ENCODE peak calls at places on chromosomes 6 and 20, in four cellular contexts. One of them, this sample, is unnamed.

GRCh38 chr6:138593100-138593877 is 94.0 kb upstream of the NHSL1 start:
- DNase-seq in SK-N-SH: no peak
- DNase-seq in LoVo: peak; percentile 75
- DNase-seq in amniotic epithelial cell: peak; percentile 95
- DNase-seq in this sample: peak; percentile 76

GRCh38 chr20:24303393-24303792 is 166.0 kb upstream of the SYNDIG1 start:
- DNase-seq in SK-N-SH: no peak
- DNase-seq in LoVo: no peak
- DNase-seq in amniotic epithelial cell: no peak
- DNase-seq in this sample: no peak

GRCh38 chr6:49543087-49543858 is 7.2 kb upstream of the C6orf141 start:
- DNase-seq in SK-N-SH: no peak
- DNase-seq in LoVo: no peak
- DNase-seq in amniotic epithelial cell: peak; percentile 12
- DNase-seq in this sample: no peak

GRCh38 chr6:89509719-89510339 is 76.9 kb downstream of the ANKRD6 start:
- DNase-seq in SK-N-SH: peak; percentile 24
- DNase-seq in LoVo: peak; percentile 4
- DNase-seq in amniotic epithelial cell: peak; percentile 6
- DNase-seq in this sample: no peak

GRCh38 chr20:15847415-15847814 is 725.8 kb downstream of the KIF16B start:
- DNase-seq in SK-N-SH: peak; percentile 27
- DNase-seq in LoVo: no peak
- DNase-seq in amniotic epithelial cell: no peak
- DNase-seq in this sample: no peak

GRCh38 chr6:392441-393390 is 1.2 kb downstream of the IRF4 start:
- DNase-seq in SK-N-SH: no peak
- DNase-seq in LoVo: no peak
- DNase-seq in amniotic epithelial cell: no peak
- DNase-seq in this sample: no peak

GRCh38 chr6:54646551-54647300 is 199.8 kb upstream of the FAM83B start:
- DNase-seq in SK-N-SH: no peak
- DNase-seq in LoVo: peak; percentile 1
- DNase-seq in amniotic epithelial cell: peak; percentile 29
- DNase-seq in this sample: no peak

GRCh38 chr6:70547905-70548304 is 18.8 kb upstream of the SDHAF4 start:
- DNase-seq in SK-N-SH: no peak
- DNase-seq in LoVo: no peak
- DNase-seq in amniotic epithelial cell: no peak
- DNase-seq in this sample: no peak

GRCh38 chr6:41199427-41200246 is 1.3 kb downstream of the TREML2 start:
- DNase-seq in SK-N-SH: no peak
- DNase-seq in LoVo: no peak
- DNase-seq in amniotic epithelial cell: no peak
- DNase-seq in this sample: no peak

GRCh38 chr6:31946370-31946885 is 533 bp downstream of the CFB start:
- DNase-seq in SK-N-SH: no peak
- DNase-seq in LoVo: no peak
- DNase-seq in amniotic epithelial cell: no peak
- DNase-seq in this sample: no peak

GRCh38 chr20:561437-562231 is 18.0 kb upstream of the CSNK2A1 start:
- DNase-seq in SK-N-SH: peak; percentile 83
- DNase-seq in LoVo: peak; percentile 60
- DNase-seq in amniotic epithelial cell: peak; percentile 52
- DNase-seq in this sample: no peak

GRCh38 chr20:36116813-36117441 is 37.6 kb upstream of the EPB41L1 start:
- DNase-seq in SK-N-SH: no peak
- DNase-seq in LoVo: no peak
- DNase-seq in amniotic epithelial cell: peak; percentile 57
- DNase-seq in this sample: no peak

GRCh38 chr6:16146028-16146427 is 17.1 kb downstream of the MYLIP start:
- DNase-seq in SK-N-SH: no peak
- DNase-seq in LoVo: no peak
- DNase-seq in amniotic epithelial cell: no peak
- DNase-seq in this sample: no peak

GRCh38 chr20:51917886-51918545 is 115.7 kb upstream of the SALL4 start:
- DNase-seq in SK-N-SH: no peak
- DNase-seq in LoVo: no peak
- DNase-seq in amniotic epithelial cell: no peak
- DNase-seq in this sample: no peak

GRCh38 chr20:22227301-22227700 is 357.1 kb downstream of the FOXA2 start:
- DNase-seq in SK-N-SH: no peak
- DNase-seq in LoVo: no peak
- DNase-seq in amniotic epithelial cell: no peak
- DNase-seq in this sample: no peak

GRCh38 chr6:96783307-96783706 is 54.0 kb downstream of the GPR63 start:
- DNase-seq in SK-N-SH: no peak
- DNase-seq in LoVo: no peak
- DNase-seq in amniotic epithelial cell: no peak
- DNase-seq in this sample: no peak

GRCh38 chr6:136788069-136788902 is 4.0 kb downstream of the MAP3K5 start:
- DNase-seq in SK-N-SH: no peak
- DNase-seq in LoVo: peak; percentile 62
- DNase-seq in amniotic epithelial cell: peak; percentile 92
- DNase-seq in this sample: no peak

GRCh38 chr6:53466257-53466656 is 78.6 kb downstream of the GCLC start:
- DNase-seq in SK-N-SH: no peak
- DNase-seq in LoVo: no peak
- DNase-seq in amniotic epithelial cell: peak; percentile 87
- DNase-seq in this sample: no peak

GRCh38 chr6:6315660-6316059 is 4.8 kb downstream of the F13A1 start:
- DNase-seq in SK-N-SH: peak; percentile 52
- DNase-seq in LoVo: peak; percentile 37
- DNase-seq in amniotic epithelial cell: peak; percentile 14
- DNase-seq in this sample: no peak

GRCh38 chr6:43389713-43390265 is 20.3 kb upstream of the ZNF318 start:
- DNase-seq in SK-N-SH: no peak
- DNase-seq in LoVo: no peak
- DNase-seq in amniotic epithelial cell: no peak
- DNase-seq in this sample: no peak

GRCh38 chr20:45115829-45116228 is 855 bp upstream of the WFDC5 start:
- DNase-seq in SK-N-SH: no peak
- DNase-seq in LoVo: no peak
- DNase-seq in amniotic epithelial cell: no peak
- DNase-seq in this sample: no peak

GRCh38 chr6:13453771-13454251 is 33.6 kb downstream of the GFOD1 start:
- DNase-seq in SK-N-SH: no peak
- DNase-seq in LoVo: peak; percentile 51
- DNase-seq in amniotic epithelial cell: peak; percentile 42
- DNase-seq in this sample: peak; percentile 79

GRCh38 chr6:78525961-78526360 is 341.4 kb upstream of the IRAK1BP1 start:
- DNase-seq in SK-N-SH: no peak
- DNase-seq in LoVo: no peak
- DNase-seq in amniotic epithelial cell: no peak
- DNase-seq in this sample: no peak

GRCh38 chr6:44641344-44641743 is 253.8 kb downstream of the CDC5L start:
- DNase-seq in SK-N-SH: no peak
- DNase-seq in LoVo: no peak
- DNase-seq in amniotic epithelial cell: no peak
- DNase-seq in this sample: no peak

GRCh38 chr20:52131048-52131643 is 60.4 kb downstream of the ZFP64 start:
- DNase-seq in SK-N-SH: no peak
- DNase-seq in LoVo: no peak
- DNase-seq in amniotic epithelial cell: no peak
- DNase-seq in this sample: no peak

GRCh38 chr20:555933-556332 is 12.3 kb upstream of the CSNK2A1 start:
- DNase-seq in SK-N-SH: peak; percentile 36
- DNase-seq in LoVo: no peak
- DNase-seq in amniotic epithelial cell: peak; percentile 62
- DNase-seq in this sample: no peak

GRCh38 chr6:15398657-15399287 is 152.9 kb downstream of the JARID2 start:
- DNase-seq in SK-N-SH: no peak
- DNase-seq in LoVo: no peak
- DNase-seq in amniotic epithelial cell: no peak
- DNase-seq in this sample: no peak

GRCh38 chr6:47260021-47260420 is 49.7 kb downstream of the TNFRSF21 start:
- DNase-seq in SK-N-SH: no peak
- DNase-seq in LoVo: no peak
- DNase-seq in amniotic epithelial cell: no peak
- DNase-seq in this sample: no peak

GRCh38 chr20:62558779-62559178 is 83.0 kb upstream of the GATA5 start:
- DNase-seq in SK-N-SH: no peak
- DNase-seq in LoVo: no peak
- DNase-seq in amniotic epithelial cell: no peak
- DNase-seq in this sample: no peak

GRCh38 chr6:10478187-10479040 is 42.7 kb upstream of the GCNT2 start:
- DNase-seq in SK-N-SH: peak; percentile 62
- DNase-seq in LoVo: peak; percentile 39
- DNase-seq in amniotic epithelial cell: peak; percentile 38
- DNase-seq in this sample: no peak